ENCODE peak calls at places on chromosomes 13 and 19, in four cellular contexts. One of them, this sample, is unnamed.

GRCh38 chr19:53942001-53942786 is 20.5 kb upstream of the CACNG8 start:
- DNase-seq in suprapubic skin: no peak
- DNase-seq in cardiac muscle cell: peak; percentile 62
- DNase-seq in IMR-90: no peak
- DNase-seq in this sample: no peak

GRCh38 chr13:40096357-40096911 is 441.0 kb downstream of the COG6 start:
- DNase-seq in IMR-90: no peak
- DNase-seq in suprapubic skin: no peak
- DNase-seq in cardiac muscle cell: no peak
- DNase-seq in this sample: no peak

GRCh38 chr19:10923503-10924076 is 4.8 kb downstream of the YIPF2 start:
- DNase-seq in cardiac muscle cell: no peak
- DNase-seq in IMR-90: no peak
- DNase-seq in suprapubic skin: no peak
- DNase-seq in this sample: peak; percentile 93

GRCh38 chr13:35923347-35923746 is 207.8 kb downstream of the DCLK1 start:
- DNase-seq in cardiac muscle cell: no peak
- DNase-seq in suprapubic skin: no peak
- DNase-seq in IMR-90: peak; percentile 68
- DNase-seq in this sample: no peak

GRCh38 chr13:113916330-113916815 is 52.5 kb upstream of the GAS6 start:
- DNase-seq in suprapubic skin: peak; percentile 44
- DNase-seq in IMR-90: peak; percentile 60
- DNase-seq in cardiac muscle cell: no peak
- DNase-seq in this sample: no peak

GRCh38 chr19:36245210-36246005 is 30.5 kb downstream of the ZNF146 start:
- DNase-seq in suprapubic skin: peak; percentile 71
- DNase-seq in IMR-90: no peak
- DNase-seq in cardiac muscle cell: no peak
- DNase-seq in this sample: no peak

GRCh38 chr13:21812192-21812626 is 141.3 kb downstream of the FGF9 start:
- DNase-seq in suprapubic skin: no peak
- DNase-seq in cardiac muscle cell: peak; percentile 6
- DNase-seq in IMR-90: no peak
- DNase-seq in this sample: no peak

GRCh38 chr19:39131255-39131755 is 5.7 kb downstream of the PAK4 start:
- DNase-seq in IMR-90: peak; percentile 35
- DNase-seq in suprapubic skin: no peak
- DNase-seq in cardiac muscle cell: no peak
- DNase-seq in this sample: no peak

GRCh38 chr13:51717786-51718398 is 86.1 kb downstream of the DHRS12 start:
- DNase-seq in suprapubic skin: no peak
- DNase-seq in IMR-90: peak; percentile 22
- DNase-seq in cardiac muscle cell: no peak
- DNase-seq in this sample: no peak

GRCh38 chr13:50282016-50282415 is 266.8 kb downstream of the KCNRG start:
- DNase-seq in cardiac muscle cell: no peak
- DNase-seq in suprapubic skin: no peak
- DNase-seq in IMR-90: no peak
- DNase-seq in this sample: no peak

GRCh38 chr13:97215325-97215724 is 6.8 kb upstream of the MBNL2 start:
- DNase-seq in IMR-90: no peak
- DNase-seq in cardiac muscle cell: no peak
- DNase-seq in suprapubic skin: no peak
- DNase-seq in this sample: no peak

GRCh38 chr13:74210693-74211393 is 76.6 kb upstream of the KLF12 start:
- DNase-seq in IMR-90: peak; percentile 98
- DNase-seq in suprapubic skin: no peak
- DNase-seq in cardiac muscle cell: peak; percentile 35
- DNase-seq in this sample: no peak

GRCh38 chr13:66069570-66069969 is 1160.6 kb downstream of the PCDH9 start:
- DNase-seq in IMR-90: peak; percentile 29
- DNase-seq in suprapubic skin: no peak
- DNase-seq in cardiac muscle cell: peak; percentile 2
- DNase-seq in this sample: no peak

GRCh38 chr13:112842343-112842856 is 126.6 kb upstream of the MCF2L start:
- DNase-seq in cardiac muscle cell: no peak
- DNase-seq in suprapubic skin: no peak
- DNase-seq in IMR-90: no peak
- DNase-seq in this sample: no peak

GRCh38 chr19:52398091-52398461 is 427 bp downstream of the ZNF528 start:
- DNase-seq in suprapubic skin: no peak
- DNase-seq in cardiac muscle cell: peak; percentile 3
- DNase-seq in IMR-90: peak; percentile 1
- DNase-seq in this sample: no peak

GRCh38 chr19:35045667-35046300 is 4.3 kb downstream of the HPN start:
- DNase-seq in cardiac muscle cell: no peak
- DNase-seq in suprapubic skin: no peak
- DNase-seq in IMR-90: peak; percentile 28
- DNase-seq in this sample: no peak

GRCh38 chr13:39037410-39037879 is 444 bp downstream of the PROSER1 start:
- DNase-seq in IMR-90: no peak
- DNase-seq in cardiac muscle cell: no peak
- DNase-seq in suprapubic skin: no peak
- DNase-seq in this sample: no peak
- TF ChIP-seq CTCF in IMR-90: no peak
- TF ChIP-seq CTCF in cardiac muscle cell: no peak
- TF ChIP-seq CTCF in suprapubic skin: peak; percentile 8
- TF ChIP-seq CTCF in this sample: peak; percentile 32

GRCh38 chr19:4059493-4059880 is 7.2 kb downstream of the ZBTB7A start:
- DNase-seq in cardiac muscle cell: no peak
- DNase-seq in IMR-90: no peak
- DNase-seq in suprapubic skin: no peak
- DNase-seq in this sample: no peak

GRCh38 chr19:4059931-4060620 is 6.6 kb downstream of the ZBTB7A start:
- DNase-seq in IMR-90: no peak
- DNase-seq in cardiac muscle cell: no peak
- DNase-seq in suprapubic skin: peak; percentile 88
- DNase-seq in this sample: no peak

GRCh38 chr19:4058696-4059492 is 7.8 kb downstream of the ZBTB7A start:
- DNase-seq in suprapubic skin: no peak
- DNase-seq in cardiac muscle cell: no peak
- DNase-seq in IMR-90: no peak
- DNase-seq in this sample: no peak

GRCh38 chr19:4060621-4061177 is 6.0 kb downstream of the ZBTB7A start:
- DNase-seq in IMR-90: no peak
- DNase-seq in suprapubic skin: no peak
- DNase-seq in cardiac muscle cell: no peak
- DNase-seq in this sample: no peak

GRCh38 chr19:4057913-4058695 is 8.6 kb downstream of the ZBTB7A start:
- DNase-seq in cardiac muscle cell: no peak
- DNase-seq in suprapubic skin: peak; percentile 95
- DNase-seq in IMR-90: peak; percentile 85
- DNase-seq in this sample: no peak
- TF ChIP-seq CTCF in cardiac muscle cell: peak; percentile 29
- TF ChIP-seq CTCF in suprapubic skin: peak; percentile 39
- TF ChIP-seq CTCF in IMR-90: peak; percentile 34
- TF ChIP-seq CTCF in this sample: peak; percentile 39

GRCh38 chr13:30791354-30791921 is 56.1 kb downstream of the ALOX5AP start:
- DNase-seq in cardiac muscle cell: no peak
- DNase-seq in IMR-90: peak; percentile 43
- DNase-seq in suprapubic skin: no peak
- DNase-seq in this sample: no peak

GRCh38 chr13:30789360-30789862 is 54.1 kb downstream of the ALOX5AP start:
- DNase-seq in cardiac muscle cell: no peak
- DNase-seq in IMR-90: no peak
- DNase-seq in suprapubic skin: no peak
- DNase-seq in this sample: no peak

GRCh38 chr13:30790592-30790991 is 55.2 kb downstream of the ALOX5AP start:
- DNase-seq in suprapubic skin: no peak
- DNase-seq in IMR-90: no peak
- DNase-seq in cardiac muscle cell: no peak
- DNase-seq in this sample: no peak

GRCh38 chr13:30796132-30796832 is 60.9 kb downstream of the ALOX5AP start:
- DNase-seq in cardiac muscle cell: no peak
- DNase-seq in IMR-90: peak; percentile 62
- DNase-seq in suprapubic skin: no peak
- DNase-seq in this sample: no peak

DNA sequence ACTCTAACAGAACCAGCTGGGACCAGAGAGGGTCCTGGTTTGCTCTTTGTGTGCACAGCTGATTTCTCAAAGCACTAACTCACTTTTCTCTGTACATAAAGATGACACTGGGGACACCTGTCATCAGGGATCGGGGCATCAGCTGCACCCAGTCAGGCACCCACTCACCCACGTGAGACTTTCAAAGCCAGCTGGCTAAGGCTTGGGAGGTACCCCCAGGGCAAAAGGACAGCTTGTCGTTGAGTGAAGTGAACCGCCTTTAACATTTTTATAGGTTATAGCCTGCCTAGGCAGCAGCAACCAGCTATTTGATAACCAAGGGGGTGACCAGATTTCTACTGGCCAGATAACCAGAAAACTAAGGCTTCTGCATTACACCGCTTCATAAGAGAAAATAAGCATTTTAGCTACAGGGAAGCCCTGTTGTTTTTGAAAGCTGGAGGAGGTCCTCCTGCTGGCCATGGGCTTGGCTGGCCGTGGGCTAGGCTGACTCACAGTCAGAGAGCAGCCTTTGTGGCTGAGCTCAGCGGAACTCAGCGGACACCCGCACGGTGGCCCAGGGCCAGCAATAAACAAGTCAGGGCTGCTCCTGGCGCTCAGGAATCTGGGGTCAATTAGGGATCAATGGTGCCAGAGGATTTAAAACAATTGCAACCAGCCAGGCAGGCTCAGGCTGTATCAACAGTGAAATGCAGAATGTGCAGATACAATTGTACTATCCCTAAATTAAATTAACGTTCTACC is 57.1 kb downstream of the ALOX5AP start:
- DNase-seq in cardiac muscle cell: no peak
- DNase-seq in suprapubic skin: no peak
- DNase-seq in IMR-90: peak; percentile 94
- DNase-seq in this sample: no peak
- TF ChIP-seq CTCF in cardiac muscle cell: peak; percentile 69
- TF ChIP-seq CTCF in suprapubic skin: peak; percentile 20
- TF ChIP-seq CTCF in IMR-90: peak; percentile 64
- TF ChIP-seq CTCF in this sample: peak; percentile 79

DNA sequence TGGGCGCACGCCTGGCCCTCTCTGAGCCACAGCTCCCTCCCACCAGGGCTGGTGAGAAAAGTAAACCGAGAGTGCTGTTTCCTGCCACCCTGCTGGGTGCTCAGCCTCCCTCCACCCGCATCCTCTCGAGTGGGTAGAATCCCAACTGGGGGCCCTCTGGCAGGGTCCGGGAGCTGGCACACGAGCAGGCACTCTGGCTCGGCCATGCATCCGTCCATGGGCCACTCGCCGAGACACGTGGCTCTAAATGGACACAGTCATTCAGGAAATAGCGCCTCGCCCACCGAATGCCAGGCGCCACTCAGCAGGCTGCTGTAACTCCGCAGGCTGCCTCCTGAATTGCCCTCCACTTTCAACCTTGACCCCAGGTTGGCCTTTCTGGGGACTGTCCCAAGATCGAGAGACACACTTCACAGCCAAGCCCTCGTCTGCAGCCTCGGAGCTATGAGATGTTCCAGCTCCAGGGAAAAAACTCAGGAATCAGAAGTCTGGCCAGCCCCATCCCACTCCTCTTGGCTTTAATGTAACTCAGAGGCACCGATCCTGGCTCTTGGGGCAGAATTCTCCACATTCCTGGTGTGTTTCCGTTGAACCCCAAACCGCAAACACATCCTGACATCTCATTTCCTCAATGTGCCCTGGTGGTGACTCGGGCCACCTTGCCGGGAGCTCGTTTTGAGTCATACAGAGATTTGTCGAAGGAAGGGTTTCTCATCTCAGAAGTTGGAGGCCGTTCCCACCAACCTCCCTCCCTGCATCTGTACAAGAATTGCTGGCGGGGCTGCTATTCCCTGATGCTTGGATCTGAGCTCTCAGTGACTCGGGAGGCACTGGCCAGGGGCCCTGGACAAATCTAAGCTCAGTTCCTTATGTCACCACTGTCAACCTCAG is 14.1 kb downstream of the KLF2 start:
- DNase-seq in cardiac muscle cell: no peak
- DNase-seq in IMR-90: peak; percentile 96
- DNase-seq in suprapubic skin: no peak
- DNase-seq in this sample: no peak
- TF ChIP-seq CTCF in cardiac muscle cell: no peak
- TF ChIP-seq CTCF in IMR-90: peak; percentile 15
- TF ChIP-seq CTCF in suprapubic skin: peak; percentile 15
- TF ChIP-seq CTCF in this sample: peak; percentile 40

GRCh38 chr13:110712849-110713641 is 455 bp upstream of the ING1 start:
- DNase-seq in IMR-90: peak; percentile 100
- DNase-seq in cardiac muscle cell: peak; percentile 99
- DNase-seq in suprapubic skin: peak; percentile 100
- DNase-seq in this sample: peak; percentile 100
- TF ChIP-seq CTCF in IMR-90: no peak
- TF ChIP-seq CTCF in cardiac muscle cell: no peak
- TF ChIP-seq CTCF in suprapubic skin: no peak
- TF ChIP-seq CTCF in this sample: no peak

GRCh38 chr19:17834350-17835181 is 13.2 kb downstream of the JAK3 start:
- DNase-seq in suprapubic skin: no peak
- DNase-seq in cardiac muscle cell: no peak
- DNase-seq in IMR-90: no peak
- DNase-seq in this sample: no peak
- TF ChIP-seq CTCF in suprapubic skin: no peak
- TF ChIP-seq CTCF in cardiac muscle cell: no peak
- TF ChIP-seq CTCF in IMR-90: peak; percentile 11
- TF ChIP-seq CTCF in this sample: peak; percentile 34

GRCh38 chr13:94196426-94196825 is 283.1 kb downstream of the DCT start:
- DNase-seq in IMR-90: no peak
- DNase-seq in suprapubic skin: no peak
- DNase-seq in cardiac muscle cell: peak; percentile 30
- DNase-seq in this sample: no peak

GRCh38 chr13:94195715-94196114 is 283.8 kb downstream of the DCT start:
- DNase-seq in suprapubic skin: no peak
- DNase-seq in IMR-90: peak; percentile 96
- DNase-seq in cardiac muscle cell: peak; percentile 13
- DNase-seq in this sample: no peak

GRCh38 chr13:94188173-94188869 is 291.2 kb downstream of the DCT start:
- DNase-seq in cardiac muscle cell: no peak
- DNase-seq in suprapubic skin: no peak
- DNase-seq in IMR-90: no peak
- DNase-seq in this sample: no peak

GRCh38 chr13:94192576-94192975 is 286.9 kb downstream of the DCT start:
- DNase-seq in IMR-90: peak; percentile 26
- DNase-seq in cardiac muscle cell: peak; percentile 30
- DNase-seq in suprapubic skin: no peak
- DNase-seq in this sample: no peak
- TF ChIP-seq CTCF in IMR-90: peak; percentile 40
- TF ChIP-seq CTCF in cardiac muscle cell: peak; percentile 47
- TF ChIP-seq CTCF in suprapubic skin: peak; percentile 12
- TF ChIP-seq CTCF in this sample: peak; percentile 69

GRCh38 chr13:28819748-28820098 is 416 bp upstream of the MTUS2 start:
- DNase-seq in suprapubic skin: no peak
- DNase-seq in cardiac muscle cell: peak; percentile 86
- DNase-seq in IMR-90: peak; percentile 32
- DNase-seq in this sample: no peak
- TF ChIP-seq CTCF in suprapubic skin: no peak
- TF ChIP-seq CTCF in cardiac muscle cell: no peak
- TF ChIP-seq CTCF in IMR-90: peak; percentile 44
- TF ChIP-seq CTCF in this sample: peak; percentile 57

GRCh38 chr13:78137404-78138142 is 218.9 kb upstream of the EDNRB start:
- DNase-seq in cardiac muscle cell: peak; percentile 73
- DNase-seq in IMR-90: peak; percentile 72
- DNase-seq in suprapubic skin: no peak
- DNase-seq in this sample: no peak
- TF ChIP-seq CTCF in cardiac muscle cell: peak; percentile 70
- TF ChIP-seq CTCF in IMR-90: peak; percentile 78
- TF ChIP-seq CTCF in suprapubic skin: peak; percentile 55
- TF ChIP-seq CTCF in this sample: peak; percentile 86

This sample was measured in chondrocyte.